ENCODE peak calls at places on chromosomes 1 and 21, in nine cellular contexts. One of them, this sample, is unnamed.

GRCh38 chr21:36750579-36750959 is 51.7 kb downstream of the SIM2 start:
- DNase-seq in right cardiac atrium: no peak
- DNase-seq in lower leg skin: no peak
- DNase-seq in astrocyte of the spinal cord: no peak
- DNase-seq in choroid plexus epithelial cell: no peak
- DNase-seq in hepatocyte: no peak
- DNase-seq in LNCaP clone FGC: no peak
- DNase-seq in HFF-Myc: no peak
- DNase-seq in heart left ventricle: no peak
- DNase-seq in this sample: no peak

GRCh38 chr1:232385221-232385620 is 244.7 kb downstream of the SIPA1L2 start:
- DNase-seq in right cardiac atrium: no peak
- DNase-seq in lower leg skin: no peak
- DNase-seq in astrocyte of the spinal cord: peak
- DNase-seq in choroid plexus epithelial cell: peak
- DNase-seq in hepatocyte: peak
- DNase-seq in LNCaP clone FGC: no peak
- DNase-seq in HFF-Myc: no peak
- DNase-seq in heart left ventricle: no peak
- DNase-seq in this sample: no peak

GRCh38 chr1:165114022-165114888 is 242.3 kb downstream of the LMX1A start:
- DNase-seq in right cardiac atrium: no peak
- DNase-seq in lower leg skin: no peak
- DNase-seq in astrocyte of the spinal cord: peak
- DNase-seq in choroid plexus epithelial cell: peak
- DNase-seq in hepatocyte: peak
- DNase-seq in LNCaP clone FGC: peak
- DNase-seq in HFF-Myc: peak
- DNase-seq in heart left ventricle: no peak
- DNase-seq in this sample: no peak

GRCh38 chr1:172320723-172321122 is 99.8 kb upstream of the C1orf105 start:
- DNase-seq in right cardiac atrium: no peak
- DNase-seq in lower leg skin: no peak
- DNase-seq in astrocyte of the spinal cord: peak
- DNase-seq in choroid plexus epithelial cell: peak
- DNase-seq in hepatocyte: no peak
- DNase-seq in LNCaP clone FGC: no peak
- DNase-seq in HFF-Myc: no peak
- DNase-seq in heart left ventricle: no peak
- DNase-seq in this sample: no peak

GRCh38 chr1:59926381-59927243 is at the start of gene CYP2J2:
- DNase-seq in right cardiac atrium: peak
- DNase-seq in lower leg skin: peak
- DNase-seq in astrocyte of the spinal cord: peak
- DNase-seq in choroid plexus epithelial cell: peak
- DNase-seq in hepatocyte: peak
- DNase-seq in LNCaP clone FGC: no peak
- DNase-seq in HFF-Myc: no peak
- DNase-seq in heart left ventricle: peak
- DNase-seq in this sample: no peak

GRCh38 chr1:246152986-246153431 is 354.1 kb downstream of the SMYD3 start:
- DNase-seq in right cardiac atrium: no peak
- DNase-seq in lower leg skin: no peak
- DNase-seq in astrocyte of the spinal cord: no peak
- DNase-seq in choroid plexus epithelial cell: no peak
- DNase-seq in hepatocyte: no peak
- DNase-seq in LNCaP clone FGC: no peak
- DNase-seq in HFF-Myc: no peak
- DNase-seq in heart left ventricle: no peak
- DNase-seq in this sample: no peak

GRCh38 chr1:116769050-116769449 is 14.8 kb downstream of the CD2 start:
- DNase-seq in right cardiac atrium: no peak
- DNase-seq in lower leg skin: no peak
- DNase-seq in astrocyte of the spinal cord: no peak
- DNase-seq in choroid plexus epithelial cell: no peak
- DNase-seq in hepatocyte: no peak
- DNase-seq in LNCaP clone FGC: no peak
- DNase-seq in HFF-Myc: no peak
- DNase-seq in heart left ventricle: no peak
- DNase-seq in this sample: no peak

GRCh38 chr1:54653036-54653435 is 11.4 kb downstream of the MROH7 start:
- DNase-seq in right cardiac atrium: no peak
- DNase-seq in lower leg skin: peak
- DNase-seq in astrocyte of the spinal cord: no peak
- DNase-seq in choroid plexus epithelial cell: peak
- DNase-seq in hepatocyte: no peak
- DNase-seq in LNCaP clone FGC: no peak
- DNase-seq in HFF-Myc: no peak
- DNase-seq in heart left ventricle: no peak
- DNase-seq in this sample: no peak

GRCh38 chr1:179925302-179925701 is 29.3 kb upstream of the CEP350 start:
- DNase-seq in right cardiac atrium: no peak
- DNase-seq in lower leg skin: no peak
- DNase-seq in astrocyte of the spinal cord: no peak
- DNase-seq in choroid plexus epithelial cell: no peak
- DNase-seq in hepatocyte: no peak
- DNase-seq in LNCaP clone FGC: no peak
- DNase-seq in HFF-Myc: no peak
- DNase-seq in heart left ventricle: no peak
- DNase-seq in this sample: no peak

GRCh38 chr1:19665044-19665455 is 375 bp downstream of the HTR6 start:
- DNase-seq in right cardiac atrium: no peak
- DNase-seq in lower leg skin: no peak
- DNase-seq in astrocyte of the spinal cord: no peak
- DNase-seq in choroid plexus epithelial cell: no peak
- DNase-seq in hepatocyte: no peak
- DNase-seq in LNCaP clone FGC: no peak
- DNase-seq in HFF-Myc: no peak
- DNase-seq in heart left ventricle: no peak
- DNase-seq in this sample: no peak

DNA sequence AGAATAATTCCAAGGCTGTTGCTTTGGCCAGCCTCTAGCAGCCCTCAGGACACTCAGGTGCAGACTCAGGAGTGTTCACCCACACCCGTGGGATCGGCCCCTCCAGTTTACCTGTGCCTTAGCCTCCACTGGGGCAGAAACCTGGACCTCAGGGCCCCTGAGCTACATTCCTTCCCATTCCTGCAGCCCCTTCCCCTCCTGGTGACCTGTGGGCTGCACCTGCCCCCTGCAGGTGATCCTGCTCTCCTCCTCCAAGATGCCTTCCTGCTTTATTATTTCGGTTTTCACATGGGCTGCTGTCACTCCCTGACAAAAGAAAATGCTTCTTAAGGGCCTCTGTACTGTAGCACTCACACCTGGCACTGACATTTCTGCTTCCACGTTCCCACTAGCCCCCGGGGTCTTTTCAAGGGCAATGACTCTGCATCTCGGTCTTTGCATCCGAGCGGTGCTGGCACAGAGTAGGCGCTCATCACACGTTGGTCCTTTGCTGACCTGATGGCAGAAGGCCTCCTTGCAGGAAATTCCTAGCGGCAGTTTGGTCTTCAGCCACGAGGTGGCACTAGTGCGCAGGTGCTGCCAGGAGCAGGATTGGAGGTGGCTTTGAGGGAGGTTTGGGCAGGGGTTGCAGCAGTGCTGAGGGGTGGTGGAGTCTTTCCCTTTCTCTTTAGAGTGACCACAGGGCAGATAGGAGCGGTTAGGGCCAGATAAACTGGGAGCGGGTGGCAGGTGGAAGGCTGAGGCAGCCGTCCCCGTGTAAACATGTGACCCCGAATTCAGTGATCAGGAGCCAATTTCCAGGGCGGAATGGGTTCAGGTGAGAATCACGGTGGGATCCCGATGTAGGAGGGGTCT is 25.3 kb upstream of the ETV3 start:
- DNase-seq in right cardiac atrium: peak
- DNase-seq in lower leg skin: peak
- DNase-seq in astrocyte of the spinal cord: peak
- DNase-seq in choroid plexus epithelial cell: peak
- DNase-seq in hepatocyte: peak
- DNase-seq in LNCaP clone FGC: peak
- DNase-seq in HFF-Myc: no peak
- DNase-seq in heart left ventricle: peak
- DNase-seq in this sample: peak
- H3K4me3 ChIP-seq in right cardiac atrium: no peak
- H3K4me3 ChIP-seq in lower leg skin: no peak
- H3K4me3 ChIP-seq in astrocyte of the spinal cord: no peak
- H3K4me3 ChIP-seq in choroid plexus epithelial cell: no peak
- H3K4me3 ChIP-seq in hepatocyte: no peak
- H3K4me3 ChIP-seq in LNCaP clone FGC: peak
- H3K4me3 ChIP-seq in HFF-Myc: no peak
- H3K4me3 ChIP-seq in heart left ventricle: no peak
- H3K4me3 ChIP-seq in this sample: no peak

GRCh38 chr1:180951186-180951745 is 38.6 kb downstream of the KIAA1614 start:
- DNase-seq in right cardiac atrium: no peak
- DNase-seq in lower leg skin: no peak
- DNase-seq in astrocyte of the spinal cord: no peak
- DNase-seq in choroid plexus epithelial cell: no peak
- DNase-seq in hepatocyte: no peak
- DNase-seq in LNCaP clone FGC: no peak
- DNase-seq in HFF-Myc: no peak
- DNase-seq in heart left ventricle: no peak
- DNase-seq in this sample: no peak

GRCh38 chr1:180951881-180952656 is 39.4 kb downstream of the KIAA1614 start:
- DNase-seq in right cardiac atrium: no peak
- DNase-seq in lower leg skin: no peak
- DNase-seq in astrocyte of the spinal cord: no peak
- DNase-seq in choroid plexus epithelial cell: peak
- DNase-seq in hepatocyte: no peak
- DNase-seq in LNCaP clone FGC: no peak
- DNase-seq in HFF-Myc: no peak
- DNase-seq in heart left ventricle: no peak
- DNase-seq in this sample: no peak

GRCh38 chr1:180953791-180954721 is 41.4 kb downstream of the KIAA1614 start:
- DNase-seq in right cardiac atrium: peak
- DNase-seq in lower leg skin: peak
- DNase-seq in astrocyte of the spinal cord: peak
- DNase-seq in choroid plexus epithelial cell: peak
- DNase-seq in hepatocyte: no peak
- DNase-seq in LNCaP clone FGC: no peak
- DNase-seq in HFF-Myc: peak
- DNase-seq in heart left ventricle: peak
- DNase-seq in this sample: peak

GRCh38 chr1:180953291-180953747 is 40.6 kb downstream of the KIAA1614 start:
- DNase-seq in right cardiac atrium: no peak
- DNase-seq in lower leg skin: no peak
- DNase-seq in astrocyte of the spinal cord: no peak
- DNase-seq in choroid plexus epithelial cell: no peak
- DNase-seq in hepatocyte: no peak
- DNase-seq in LNCaP clone FGC: peak
- DNase-seq in HFF-Myc: no peak
- DNase-seq in heart left ventricle: no peak
- DNase-seq in this sample: no peak

DNA sequence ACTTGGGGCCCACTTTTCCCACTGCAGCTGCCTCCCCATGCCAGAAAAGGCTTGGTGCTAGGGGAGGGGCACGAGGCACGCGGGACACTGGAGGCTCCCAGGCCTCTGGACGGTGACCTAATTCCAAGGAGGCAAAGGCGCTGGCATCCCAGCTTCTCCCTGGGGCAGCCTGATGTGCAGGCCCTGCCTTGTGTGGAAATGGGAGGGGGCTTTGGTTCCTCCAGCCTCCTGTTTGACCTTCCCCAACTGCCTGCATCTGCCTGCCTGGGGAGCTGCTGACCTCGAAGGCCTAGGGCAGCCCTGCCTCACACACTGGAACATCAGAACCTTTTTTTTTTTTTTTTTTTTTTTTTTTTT is 39.9 kb downstream of the KIAA1614 start:
- DNase-seq in right cardiac atrium: no peak
- DNase-seq in lower leg skin: no peak
- DNase-seq in astrocyte of the spinal cord: no peak
- DNase-seq in choroid plexus epithelial cell: no peak
- DNase-seq in hepatocyte: no peak
- DNase-seq in LNCaP clone FGC: no peak
- DNase-seq in HFF-Myc: no peak
- DNase-seq in heart left ventricle: no peak
- DNase-seq in this sample: no peak
- H3K4me3 ChIP-seq in right cardiac atrium: no peak
- H3K4me3 ChIP-seq in lower leg skin: no peak
- H3K4me3 ChIP-seq in astrocyte of the spinal cord: no peak
- H3K4me3 ChIP-seq in choroid plexus epithelial cell: no peak
- H3K4me3 ChIP-seq in hepatocyte: no peak
- H3K4me3 ChIP-seq in LNCaP clone FGC: no peak
- H3K4me3 ChIP-seq in HFF-Myc: no peak
- H3K4me3 ChIP-seq in heart left ventricle: no peak
- H3K4me3 ChIP-seq in this sample: no peak

GRCh38 chr1:7591565-7591964 is 179.5 kb upstream of the VAMP3 start:
- DNase-seq in right cardiac atrium: no peak
- DNase-seq in lower leg skin: peak
- DNase-seq in astrocyte of the spinal cord: no peak
- DNase-seq in choroid plexus epithelial cell: no peak
- DNase-seq in hepatocyte: no peak
- DNase-seq in LNCaP clone FGC: no peak
- DNase-seq in HFF-Myc: no peak
- DNase-seq in heart left ventricle: no peak
- DNase-seq in this sample: peak
- H3K4me3 ChIP-seq in right cardiac atrium: no peak
- H3K4me3 ChIP-seq in lower leg skin: no peak
- H3K4me3 ChIP-seq in astrocyte of the spinal cord: no peak
- H3K4me3 ChIP-seq in choroid plexus epithelial cell: no peak
- H3K4me3 ChIP-seq in hepatocyte: no peak
- H3K4me3 ChIP-seq in LNCaP clone FGC: no peak
- H3K4me3 ChIP-seq in HFF-Myc: no peak
- H3K4me3 ChIP-seq in heart left ventricle: no peak
- H3K4me3 ChIP-seq in this sample: no peak

GRCh38 chr1:7558481-7558880 is 212.6 kb upstream of the VAMP3 start:
- DNase-seq in right cardiac atrium: peak
- DNase-seq in lower leg skin: no peak
- DNase-seq in astrocyte of the spinal cord: no peak
- DNase-seq in choroid plexus epithelial cell: no peak
- DNase-seq in hepatocyte: no peak
- DNase-seq in LNCaP clone FGC: no peak
- DNase-seq in HFF-Myc: no peak
- DNase-seq in heart left ventricle: peak
- DNase-seq in this sample: no peak
- H3K4me3 ChIP-seq in right cardiac atrium: no peak
- H3K4me3 ChIP-seq in lower leg skin: no peak
- H3K4me3 ChIP-seq in astrocyte of the spinal cord: no peak
- H3K4me3 ChIP-seq in choroid plexus epithelial cell: no peak
- H3K4me3 ChIP-seq in hepatocyte: no peak
- H3K4me3 ChIP-seq in LNCaP clone FGC: no peak
- H3K4me3 ChIP-seq in HFF-Myc: no peak
- H3K4me3 ChIP-seq in heart left ventricle: no peak
- H3K4me3 ChIP-seq in this sample: no peak

GRCh38 chr1:78009276-78009675 is 4.5 kb downstream of the DNAJB4 start:
- DNase-seq in right cardiac atrium: no peak
- DNase-seq in lower leg skin: no peak
- DNase-seq in astrocyte of the spinal cord: no peak
- DNase-seq in choroid plexus epithelial cell: no peak
- DNase-seq in hepatocyte: no peak
- DNase-seq in LNCaP clone FGC: no peak
- DNase-seq in HFF-Myc: no peak
- DNase-seq in heart left ventricle: no peak
- DNase-seq in this sample: no peak
- H3K4me3 ChIP-seq in right cardiac atrium: peak
- H3K4me3 ChIP-seq in lower leg skin: no peak
- H3K4me3 ChIP-seq in astrocyte of the spinal cord: peak
- H3K4me3 ChIP-seq in choroid plexus epithelial cell: peak
- H3K4me3 ChIP-seq in hepatocyte: no peak
- H3K4me3 ChIP-seq in LNCaP clone FGC: no peak
- H3K4me3 ChIP-seq in HFF-Myc: no peak
- H3K4me3 ChIP-seq in heart left ventricle: peak
- H3K4me3 ChIP-seq in this sample: peak

GRCh38 chr1:32255072-32256071 is 4.3 kb downstream of the LCK start:
- DNase-seq in right cardiac atrium: no peak
- DNase-seq in lower leg skin: no peak
- DNase-seq in astrocyte of the spinal cord: no peak
- DNase-seq in choroid plexus epithelial cell: no peak
- DNase-seq in hepatocyte: no peak
- DNase-seq in LNCaP clone FGC: no peak
- DNase-seq in HFF-Myc: no peak
- DNase-seq in heart left ventricle: no peak
- DNase-seq in this sample: no peak
- H3K4me3 ChIP-seq in right cardiac atrium: no peak
- H3K4me3 ChIP-seq in lower leg skin: no peak
- H3K4me3 ChIP-seq in astrocyte of the spinal cord: no peak
- H3K4me3 ChIP-seq in choroid plexus epithelial cell: no peak
- H3K4me3 ChIP-seq in hepatocyte: no peak
- H3K4me3 ChIP-seq in LNCaP clone FGC: no peak
- H3K4me3 ChIP-seq in HFF-Myc: no peak
- H3K4me3 ChIP-seq in heart left ventricle: no peak
- H3K4me3 ChIP-seq in this sample: no peak

This sample was measured in ovary.